ENCODE peak calls at places on chromosomes 7 and 10, in six cellular contexts. T is dorsolateral prefrontal cortex, I is type B pancreatic cell, C is activated T-cell treated with anti-CD3 and anti-CD28 coated beads for 1 hour, S is EH, K is kidney glomerular epithelial cell. H is an unnamed sample.

GRCh38 chr7:25678215-25678614 is 449.9 kb upstream of the NPVF start:
- DNase-seq in T (no peak), I (no peak), C (no peak), S (no peak), K (no peak), H (no peak)

GRCh38 chr7:138875794-138876193 is 77.8 kb upstream of the ATP6V0A4 start:
- DNase-seq in T (no peak), I (no peak), C (peak), S (peak), K (peak), H (no peak)

GRCh38 chr7:127678330-127678729 is 26.3 kb downstream of the SND1 start:
- DNase-seq in T (no peak), I (no peak), C (no peak), S (no peak), K (no peak), H (no peak)

GRCh38 chr7:1532456-1533254 is 2.2 kb downstream of the MAFK start:
- DNase-seq in T (no peak), I (no peak), C (peak), S (peak), K (peak), H (peak)

GRCh38 chr10:62492012-62492869 is 118.1 kb downstream of the ZNF365 start:
- DNase-seq in T (no peak), I (no peak), C (no peak), S (peak), K (no peak), H (no peak)

GRCh38 chr7:2431260-2431867 is 28.0 kb downstream of the CHST12 start:
- DNase-seq in T (no peak), I (no peak), C (peak), S (peak), K (no peak), H (no peak)

GRCh38 chr10:69446650-69447151 is 4.6 kb upstream of the TSPAN15 start:
- DNase-seq in T (no peak), I (no peak), C (no peak), S (peak), K (peak), H (no peak)

GRCh38 chr10:92274071-92274470 is 16.8 kb downstream of the CPEB3 start:
- DNase-seq in T (no peak), I (no peak), C (no peak), S (no peak), K (no peak), H (no peak)

GRCh38 chr10:24360286-24361127 is 151.6 kb downstream of the KIAA1217 start:
- DNase-seq in T (no peak), I (no peak), C (no peak), S (peak), K (peak), H (no peak)

GRCh38 chr7:86653919-86654659 is 10.4 kb downstream of the GRM3 start:
- DNase-seq in T (peak), I (no peak), C (no peak), S (no peak), K (no peak), H (no peak)

GRCh38 chr7:148264933-148265557 is 325.5 kb upstream of the C7orf33 start:
- DNase-seq in T (no peak), I (no peak), C (no peak), S (peak), K (peak), H (no peak)

GRCh38 chr7:93601363-93601762 is 26.8 kb upstream of the CALCR start:
- DNase-seq in T (no peak), I (no peak), C (no peak), S (peak), K (no peak), H (no peak)

GRCh38 chr10:23314835-23315239 is 29.8 kb downstream of the C10orf67 start:
- DNase-seq in T (no peak), I (no peak), C (peak), S (peak), K (peak), H (no peak)

GRCh38 chr10:95655571-95656290 is 780 bp downstream of the ALDH18A1 start:
- DNase-seq in T (no peak), I (no peak), C (no peak), S (peak), K (peak), H (no peak)

GRCh38 chr10:110747609-110748464 is 103.7 kb downstream of the RBM20 start:
- DNase-seq in T (no peak), I (no peak), C (no peak), S (peak), K (peak), H (no peak)

GRCh38 chr10:62692085-62692484 is 112.4 kb upstream of the ADO start:
- DNase-seq in T (no peak), I (no peak), C (no peak), S (no peak), K (no peak), H (no peak)

GRCh38 chr10:52720018-52720417 is 52.6 kb downstream of the MBL2 start:
- DNase-seq in T (no peak), I (no peak), C (no peak), S (peak), K (no peak), H (no peak)

GRCh38 chr7:132309102-132309805 is 267.0 kb downstream of the PLXNA4 start:
- DNase-seq in T (no peak), I (no peak), C (no peak), S (no peak), K (no peak), H (no peak)

GRCh38 chr7:125126376-125126775 is 196.8 kb upstream of the POT1 start:
- DNase-seq in T (no peak), I (no peak), C (no peak), S (no peak), K (no peak), H (no peak)

GRCh38 chr10:77849039-77849664 is 77.4 kb downstream of the DLG5 start:
- DNase-seq in T (no peak), I (no peak), C (no peak), S (no peak), K (no peak), H (no peak)

GRCh38 chr7:47193003-47193402 is 388.9 kb downstream of the TNS3 start:
- DNase-seq in T (no peak), I (no peak), C (no peak), S (no peak), K (no peak), H (no peak)

GRCh38 chr7:135552148-135552547 is 5.6 kb upstream of the NUP205 start:
- DNase-seq in T (no peak), I (no peak), C (no peak), S (no peak), K (no peak), H (no peak)

GRCh38 chr10:34049887-34050286 is 715.4 kb upstream of the NRP1 start:
- DNase-seq in T (no peak), I (no peak), C (no peak), S (peak), K (peak), H (no peak)

GRCh38 chr7:6385110-6385792 is 62.5 kb downstream of the DAGLB start:
- DNase-seq in T (no peak), I (no peak), C (no peak), S (peak), K (peak), H (no peak)

GRCh38 chr10:92173996-92174395 is 116.9 kb downstream of the CPEB3 start:
- DNase-seq in T (no peak), I (no peak), C (no peak), S (no peak), K (no peak), H (no peak)

GRCh38 chr10:47381427-47382379 is 2.4 kb downstream of the ZNF488 start:
- DNase-seq in T (no peak), I (peak), C (no peak), S (no peak), K (no peak), H (no peak)

GRCh38 chr10:11205026-11205772 is 187.5 kb downstream of the CELF2 start:
- DNase-seq in T (no peak), I (no peak), C (no peak), S (peak), K (peak), H (no peak)

GRCh38 chr10:94232711-94233383 is 129.9 kb downstream of the NOC3L start:
- DNase-seq in T (no peak), I (no peak), C (no peak), S (peak), K (no peak), H (no peak)